ENCODE peak calls at places on chromosomes 4 and X, in four cellular contexts. One of them, this sample, is unnamed.

GRCh38 chr4:118279920-118280432 is 72.8 kb downstream of the PRSS12 start:
- DNase-seq in T follicular helper cell: no peak
- DNase-seq in endothelial cell: no peak
- DNase-seq in NCI-H526: no peak
- DNase-seq in this sample: peak; percentile 15

GRCh38 chrX:17608898-17609297 is 128.4 kb upstream of the SCML1 start:
- DNase-seq in T follicular helper cell: no peak
- DNase-seq in endothelial cell: no peak
- DNase-seq in NCI-H526: no peak
- DNase-seq in this sample: peak; percentile 2

GRCh38 chr4:7132730-7133582 is 59.4 kb upstream of the SORCS2 start:
- DNase-seq in T follicular helper cell: no peak
- DNase-seq in endothelial cell: no peak
- DNase-seq in NCI-H526: no peak
- DNase-seq in this sample: peak; percentile 39

GRCh38 chrX:3757510-3758025 is 44.1 kb upstream of the PRKX start:
- DNase-seq in T follicular helper cell: no peak
- DNase-seq in endothelial cell: no peak
- DNase-seq in NCI-H526: no peak
- DNase-seq in this sample: no peak

GRCh38 chrX:20059467-20060128 is 57.1 kb downstream of the MAP7D2 start:
- DNase-seq in T follicular helper cell: no peak
- DNase-seq in endothelial cell: no peak
- DNase-seq in NCI-H526: no peak
- DNase-seq in this sample: no peak

GRCh38 chr4:184444953-184445309 is 29.4 kb downstream of the IRF2 start:
- DNase-seq in T follicular helper cell: no peak
- DNase-seq in endothelial cell: no peak
- DNase-seq in NCI-H526: no peak
- DNase-seq in this sample: no peak

GRCh38 chr4:56575820-56576429 is 70.3 kb downstream of the ARL9 start:
- DNase-seq in T follicular helper cell: no peak
- DNase-seq in endothelial cell: no peak
- DNase-seq in NCI-H526: no peak
- DNase-seq in this sample: peak; percentile 64

GRCh38 chr4:57074753-57075152 is 35.4 kb downstream of the IGFBP7 start:
- DNase-seq in T follicular helper cell: no peak
- DNase-seq in endothelial cell: no peak
- DNase-seq in NCI-H526: no peak
- DNase-seq in this sample: peak; percentile 68

GRCh38 chrX:129706395-129707072 is 32.2 kb upstream of the XPNPEP2 start:
- DNase-seq in T follicular helper cell: no peak
- DNase-seq in endothelial cell: no peak
- DNase-seq in NCI-H526: no peak
- DNase-seq in this sample: no peak

GRCh38 chrX:38898261-38898660 is 97.0 kb downstream of the MID1IP1 start:
- DNase-seq in T follicular helper cell: no peak
- DNase-seq in endothelial cell: no peak
- DNase-seq in NCI-H526: no peak
- DNase-seq in this sample: no peak

GRCh38 chrX:9515973-9516538 is 51.2 kb downstream of the TBL1X start:
- DNase-seq in T follicular helper cell: no peak
- DNase-seq in endothelial cell: no peak
- DNase-seq in NCI-H526: no peak
- DNase-seq in this sample: no peak

GRCh38 chrX:13894888-13895564 is 78.1 kb upstream of the GPM6B start:
- DNase-seq in T follicular helper cell: no peak
- DNase-seq in endothelial cell: no peak
- DNase-seq in NCI-H526: no peak
- DNase-seq in this sample: peak; percentile 76

GRCh38 chr4:21046121-21046520 is 345.9 kb downstream of the PACRGL start:
- DNase-seq in T follicular helper cell: no peak
- DNase-seq in endothelial cell: no peak
- DNase-seq in NCI-H526: no peak
- DNase-seq in this sample: peak; percentile 23

GRCh38 chr4:187814737-187815465 is 180.7 kb upstream of the ZFP42 start:
- DNase-seq in T follicular helper cell: no peak
- DNase-seq in endothelial cell: no peak
- DNase-seq in NCI-H526: no peak
- DNase-seq in this sample: peak; percentile 16

GRCh38 chr4:39435875-39436563 is 22.7 kb downstream of the RPL9 start:
- DNase-seq in T follicular helper cell: no peak
- DNase-seq in endothelial cell: no peak
- DNase-seq in NCI-H526: no peak
- DNase-seq in this sample: no peak

GRCh38 chrX:68846536-68846935 is 17.7 kb downstream of the EFNB1 start:
- DNase-seq in T follicular helper cell: no peak
- DNase-seq in endothelial cell: no peak
- DNase-seq in NCI-H526: no peak
- DNase-seq in this sample: no peak

GRCh38 chr4:114598191-114599121 is at the start of gene UGT8:
- DNase-seq in T follicular helper cell: no peak
- DNase-seq in endothelial cell: peak; percentile 59
- DNase-seq in NCI-H526: peak; percentile 86
- DNase-seq in this sample: peak; percentile 6

GRCh38 chrX:70292788-70293187 is 2.9 kb downstream of the KIF4A start:
- DNase-seq in T follicular helper cell: no peak
- DNase-seq in endothelial cell: no peak
- DNase-seq in NCI-H526: no peak
- DNase-seq in this sample: no peak

GRCh38 chr4:1686440-1687036 is 2.4 kb upstream of the FAM53A start:
- DNase-seq in T follicular helper cell: no peak
- DNase-seq in endothelial cell: no peak
- DNase-seq in NCI-H526: no peak
- DNase-seq in this sample: no peak

GRCh38 chr4:1628892-1629703 is 55.0 kb downstream of the FAM53A start:
- DNase-seq in T follicular helper cell: peak; percentile 52
- DNase-seq in endothelial cell: peak; percentile 89
- DNase-seq in NCI-H526: peak; percentile 12
- DNase-seq in this sample: peak; percentile 28